ENCODE peak calls at places on chromosomes 2 and 18, in nine cellular contexts. One of them, this sample, is unnamed.

GRCh38 chr2:189444322-189444721 is 3.0 kb downstream of the WDR75 start:
- DNase-seq in NCI-H1092 treated with DMSO at 0.1 percent for 48 hours: no peak
- DNase-seq in cardiac septum: no peak
- DNase-seq in EL: peak
- DNase-seq in SK-N-SH: no peak
- DNase-seq in NCI-H82: no peak
- DNase-seq in NCI-H2171 treated with DMSO at 0.1 percent for 48 hours: no peak
- DNase-seq in AG09319: no peak
- DNase-seq in ELR: peak
- DNase-seq in this sample: no peak

GRCh38 chr18:74241426-74241825 is 50.3 kb downstream of the CYB5A start:
- DNase-seq in NCI-H1092 treated with DMSO at 0.1 percent for 48 hours: no peak
- DNase-seq in ELR: no peak
- DNase-seq in EL: no peak
- DNase-seq in NCI-H2171 treated with DMSO at 0.1 percent for 48 hours: no peak
- DNase-seq in cardiac septum: no peak
- DNase-seq in NCI-H82: no peak
- DNase-seq in AG09319: no peak
- DNase-seq in SK-N-SH: no peak
- DNase-seq in this sample: no peak

GRCh38 chr18:31977270-31977872 is 34.4 kb upstream of the TRAPPC8 start:
- DNase-seq in NCI-H1092 treated with DMSO at 0.1 percent for 48 hours: peak
- DNase-seq in AG09319: peak
- DNase-seq in ELR: peak
- DNase-seq in EL: peak
- DNase-seq in NCI-H2171 treated with DMSO at 0.1 percent for 48 hours: peak
- DNase-seq in cardiac septum: no peak
- DNase-seq in SK-N-SH: peak
- DNase-seq in NCI-H82: peak
- DNase-seq in this sample: no peak

GRCh38 chr2:25497862-25498407 is 156.2 kb upstream of the DNMT3A start:
- DNase-seq in AG09319: no peak
- DNase-seq in ELR: no peak
- DNase-seq in EL: no peak
- DNase-seq in NCI-H2171 treated with DMSO at 0.1 percent for 48 hours: no peak
- DNase-seq in NCI-H1092 treated with DMSO at 0.1 percent for 48 hours: no peak
- DNase-seq in NCI-H82: no peak
- DNase-seq in cardiac septum: no peak
- DNase-seq in SK-N-SH: no peak
- DNase-seq in this sample: no peak

GRCh38 chr2:11330457-11331142 is 13.8 kb downstream of the ROCK2 start:
- DNase-seq in AG09319: no peak
- DNase-seq in ELR: peak
- DNase-seq in NCI-H82: no peak
- DNase-seq in NCI-H1092 treated with DMSO at 0.1 percent for 48 hours: no peak
- DNase-seq in SK-N-SH: no peak
- DNase-seq in cardiac septum: no peak
- DNase-seq in NCI-H2171 treated with DMSO at 0.1 percent for 48 hours: no peak
- DNase-seq in EL: peak
- DNase-seq in this sample: no peak

GRCh38 chr18:48937869-48938750 is 12.7 kb downstream of the SMAD7 start:
- DNase-seq in SK-N-SH: no peak
- DNase-seq in AG09319: no peak
- DNase-seq in cardiac septum: no peak
- DNase-seq in NCI-H2171 treated with DMSO at 0.1 percent for 48 hours: no peak
- DNase-seq in NCI-H82: no peak
- DNase-seq in EL: no peak
- DNase-seq in ELR: no peak
- DNase-seq in NCI-H1092 treated with DMSO at 0.1 percent for 48 hours: no peak
- DNase-seq in this sample: no peak

GRCh38 chr2:98234763-98235162 is 111.5 kb upstream of the CNGA3 start:
- DNase-seq in ELR: no peak
- DNase-seq in NCI-H82: no peak
- DNase-seq in cardiac septum: no peak
- DNase-seq in EL: no peak
- DNase-seq in AG09319: no peak
- DNase-seq in SK-N-SH: peak
- DNase-seq in NCI-H2171 treated with DMSO at 0.1 percent for 48 hours: no peak
- DNase-seq in NCI-H1092 treated with DMSO at 0.1 percent for 48 hours: no peak
- DNase-seq in this sample: no peak

GRCh38 chr18:23585007-23585871 is 1.1 kb downstream of the NPC1 start:
- DNase-seq in NCI-H2171 treated with DMSO at 0.1 percent for 48 hours: peak
- DNase-seq in NCI-H1092 treated with DMSO at 0.1 percent for 48 hours: no peak
- DNase-seq in ELR: peak
- DNase-seq in SK-N-SH: peak
- DNase-seq in NCI-H82: peak
- DNase-seq in EL: peak
- DNase-seq in cardiac septum: no peak
- DNase-seq in AG09319: no peak
- DNase-seq in this sample: no peak

GRCh38 chr2:187698374-187699110 is 144.3 kb upstream of the TFPI start:
- DNase-seq in SK-N-SH: no peak
- DNase-seq in cardiac septum: no peak
- DNase-seq in ELR: no peak
- DNase-seq in NCI-H82: no peak
- DNase-seq in EL: no peak
- DNase-seq in NCI-H2171 treated with DMSO at 0.1 percent for 48 hours: no peak
- DNase-seq in AG09319: no peak
- DNase-seq in NCI-H1092 treated with DMSO at 0.1 percent for 48 hours: no peak
- DNase-seq in this sample: no peak

GRCh38 chr18:68822926-68823325 is 25.0 kb downstream of the CCDC102B start:
- DNase-seq in cardiac septum: no peak
- DNase-seq in NCI-H82: no peak
- DNase-seq in NCI-H2171 treated with DMSO at 0.1 percent for 48 hours: no peak
- DNase-seq in SK-N-SH: no peak
- DNase-seq in AG09319: no peak
- DNase-seq in EL: no peak
- DNase-seq in NCI-H1092 treated with DMSO at 0.1 percent for 48 hours: no peak
- DNase-seq in ELR: no peak
- DNase-seq in this sample: no peak

GRCh38 chr2:231464576-231465540 is 574 bp upstream of the NCL start:
- DNase-seq in EL: no peak
- DNase-seq in NCI-H82: peak
- DNase-seq in AG09319: no peak
- DNase-seq in SK-N-SH: peak
- DNase-seq in ELR: peak
- DNase-seq in NCI-H2171 treated with DMSO at 0.1 percent for 48 hours: peak
- DNase-seq in cardiac septum: peak
- DNase-seq in NCI-H1092 treated with DMSO at 0.1 percent for 48 hours: peak
- DNase-seq in this sample: no peak

GRCh38 chr2:67564626-67565025 is 167.5 kb downstream of the ETAA1 start:
- DNase-seq in NCI-H82: no peak
- DNase-seq in NCI-H1092 treated with DMSO at 0.1 percent for 48 hours: no peak
- DNase-seq in cardiac septum: no peak
- DNase-seq in ELR: no peak
- DNase-seq in AG09319: no peak
- DNase-seq in NCI-H2171 treated with DMSO at 0.1 percent for 48 hours: no peak
- DNase-seq in SK-N-SH: no peak
- DNase-seq in EL: no peak
- DNase-seq in this sample: no peak

GRCh38 chr2:46388873-46389272 is 90.5 kb upstream of the TMEM247 start:
- DNase-seq in NCI-H2171 treated with DMSO at 0.1 percent for 48 hours: no peak
- DNase-seq in AG09319: no peak
- DNase-seq in NCI-H1092 treated with DMSO at 0.1 percent for 48 hours: no peak
- DNase-seq in ELR: no peak
- DNase-seq in SK-N-SH: no peak
- DNase-seq in NCI-H82: no peak
- DNase-seq in EL: no peak
- DNase-seq in cardiac septum: peak
- DNase-seq in this sample: no peak

GRCh38 chr2:62785216-62785615 is 79.7 kb downstream of the EHBP1 start:
- DNase-seq in ELR: peak
- DNase-seq in cardiac septum: no peak
- DNase-seq in EL: peak
- DNase-seq in NCI-H1092 treated with DMSO at 0.1 percent for 48 hours: no peak
- DNase-seq in NCI-H2171 treated with DMSO at 0.1 percent for 48 hours: no peak
- DNase-seq in NCI-H82: no peak
- DNase-seq in SK-N-SH: no peak
- DNase-seq in AG09319: no peak
- DNase-seq in this sample: no peak

GRCh38 chr2:44362207-44363015 is 664 bp downstream of the CAMKMT start:
- DNase-seq in NCI-H1092 treated with DMSO at 0.1 percent for 48 hours: peak
- DNase-seq in SK-N-SH: peak
- DNase-seq in NCI-H82: peak
- DNase-seq in EL: peak
- DNase-seq in cardiac septum: no peak
- DNase-seq in ELR: peak
- DNase-seq in NCI-H2171 treated with DMSO at 0.1 percent for 48 hours: peak
- DNase-seq in AG09319: no peak
- DNase-seq in this sample: no peak

GRCh38 chr2:99512081-99512480 is 22.3 kb upstream of the REV1 start:
- DNase-seq in NCI-H82: no peak
- DNase-seq in NCI-H2171 treated with DMSO at 0.1 percent for 48 hours: no peak
- DNase-seq in SK-N-SH: no peak
- DNase-seq in EL: no peak
- DNase-seq in cardiac septum: no peak
- DNase-seq in NCI-H1092 treated with DMSO at 0.1 percent for 48 hours: peak
- DNase-seq in ELR: no peak
- DNase-seq in AG09319: no peak
- DNase-seq in this sample: no peak

GRCh38 chr2:60439219-60439974 is 114.1 kb downstream of the BCL11A start:
- DNase-seq in NCI-H2171 treated with DMSO at 0.1 percent for 48 hours: no peak
- DNase-seq in cardiac septum: peak
- DNase-seq in AG09319: no peak
- DNase-seq in NCI-H1092 treated with DMSO at 0.1 percent for 48 hours: no peak
- DNase-seq in NCI-H82: peak
- DNase-seq in EL: no peak
- DNase-seq in SK-N-SH: peak
- DNase-seq in ELR: no peak
- DNase-seq in this sample: peak

GRCh38 chr2:221569342-221570278 is 2.5 kb downstream of the EPHA4 start:
- DNase-seq in NCI-H1092 treated with DMSO at 0.1 percent for 48 hours: peak
- DNase-seq in SK-N-SH: no peak
- DNase-seq in NCI-H2171 treated with DMSO at 0.1 percent for 48 hours: no peak
- DNase-seq in AG09319: no peak
- DNase-seq in cardiac septum: no peak
- DNase-seq in ELR: no peak
- DNase-seq in EL: no peak
- DNase-seq in NCI-H82: peak
- DNase-seq in this sample: no peak

GRCh38 chr2:1671916-1672315 is 72.4 kb downstream of the PXDN start:
- DNase-seq in cardiac septum: no peak
- DNase-seq in EL: no peak
- DNase-seq in SK-N-SH: no peak
- DNase-seq in NCI-H82: no peak
- DNase-seq in NCI-H2171 treated with DMSO at 0.1 percent for 48 hours: no peak
- DNase-seq in NCI-H1092 treated with DMSO at 0.1 percent for 48 hours: no peak
- DNase-seq in AG09319: no peak
- DNase-seq in ELR: no peak
- DNase-seq in this sample: no peak

GRCh38 chr2:130813722-130814121 is 23.0 kb upstream of the ARHGEF4 start:
- DNase-seq in ELR: no peak
- DNase-seq in AG09319: no peak
- DNase-seq in SK-N-SH: no peak
- DNase-seq in NCI-H2171 treated with DMSO at 0.1 percent for 48 hours: no peak
- DNase-seq in NCI-H1092 treated with DMSO at 0.1 percent for 48 hours: no peak
- DNase-seq in NCI-H82: no peak
- DNase-seq in EL: no peak
- DNase-seq in cardiac septum: no peak
- DNase-seq in this sample: no peak

GRCh38 chr2:20667151-20667530 is 197 bp downstream of the GDF7 start:
- DNase-seq in NCI-H2171 treated with DMSO at 0.1 percent for 48 hours: no peak
- DNase-seq in cardiac septum: no peak
- DNase-seq in EL: no peak
- DNase-seq in SK-N-SH: peak
- DNase-seq in NCI-H1092 treated with DMSO at 0.1 percent for 48 hours: no peak
- DNase-seq in NCI-H82: no peak
- DNase-seq in ELR: peak
- DNase-seq in AG09319: no peak
- DNase-seq in this sample: no peak

GRCh38 chr2:8197101-8197500 is 484.8 kb upstream of the ID2 start:
- DNase-seq in NCI-H82: no peak
- DNase-seq in ELR: peak
- DNase-seq in SK-N-SH: no peak
- DNase-seq in AG09319: no peak
- DNase-seq in EL: peak
- DNase-seq in NCI-H1092 treated with DMSO at 0.1 percent for 48 hours: no peak
- DNase-seq in NCI-H2171 treated with DMSO at 0.1 percent for 48 hours: no peak
- DNase-seq in cardiac septum: no peak
- DNase-seq in this sample: no peak

GRCh38 chr2:38794235-38794946 is 16.4 kb downstream of the GEMIN6 start:
- DNase-seq in ELR: no peak
- DNase-seq in SK-N-SH: no peak
- DNase-seq in NCI-H2171 treated with DMSO at 0.1 percent for 48 hours: no peak
- DNase-seq in NCI-H1092 treated with DMSO at 0.1 percent for 48 hours: no peak
- DNase-seq in NCI-H82: no peak
- DNase-seq in cardiac septum: no peak
- DNase-seq in AG09319: no peak
- DNase-seq in EL: no peak
- DNase-seq in this sample: no peak

GRCh38 chr2:45578056-45578843 is 32.8 kb downstream of the SRBD1 start:
- DNase-seq in NCI-H2171 treated with DMSO at 0.1 percent for 48 hours: no peak
- DNase-seq in cardiac septum: no peak
- DNase-seq in EL: peak
- DNase-seq in ELR: peak
- DNase-seq in SK-N-SH: peak
- DNase-seq in AG09319: no peak
- DNase-seq in NCI-H82: peak
- DNase-seq in NCI-H1092 treated with DMSO at 0.1 percent for 48 hours: no peak
- DNase-seq in this sample: peak

GRCh38 chr2:152413228-152414030 is 78.5 kb downstream of the FMNL2 start:
- DNase-seq in NCI-H1092 treated with DMSO at 0.1 percent for 48 hours: no peak
- DNase-seq in EL: no peak
- DNase-seq in ELR: no peak
- DNase-seq in AG09319: no peak
- DNase-seq in SK-N-SH: no peak
- DNase-seq in NCI-H82: no peak
- DNase-seq in NCI-H2171 treated with DMSO at 0.1 percent for 48 hours: no peak
- DNase-seq in cardiac septum: no peak
- DNase-seq in this sample: no peak

GRCh38 chr18:48007955-48008701 is 77.7 kb upstream of the SMAD2 start:
- DNase-seq in AG09319: no peak
- DNase-seq in NCI-H1092 treated with DMSO at 0.1 percent for 48 hours: peak
- DNase-seq in EL: peak
- DNase-seq in ELR: peak
- DNase-seq in cardiac septum: no peak
- DNase-seq in SK-N-SH: peak
- DNase-seq in NCI-H2171 treated with DMSO at 0.1 percent for 48 hours: peak
- DNase-seq in NCI-H82: peak
- DNase-seq in this sample: no peak

GRCh38 chr2:241029599-241030332 is 31.3 kb downstream of the SNED1 start:
- DNase-seq in EL: no peak
- DNase-seq in NCI-H1092 treated with DMSO at 0.1 percent for 48 hours: no peak
- DNase-seq in cardiac septum: peak
- DNase-seq in NCI-H2171 treated with DMSO at 0.1 percent for 48 hours: no peak
- DNase-seq in AG09319: no peak
- DNase-seq in ELR: no peak
- DNase-seq in SK-N-SH: no peak
- DNase-seq in NCI-H82: no peak
- DNase-seq in this sample: no peak

GRCh38 chr2:175030380-175031271 is 25.4 kb upstream of the CHN1 start:
- DNase-seq in NCI-H82: peak
- DNase-seq in NCI-H1092 treated with DMSO at 0.1 percent for 48 hours: peak
- DNase-seq in cardiac septum: no peak
- DNase-seq in EL: peak
- DNase-seq in AG09319: no peak
- DNase-seq in NCI-H2171 treated with DMSO at 0.1 percent for 48 hours: peak
- DNase-seq in SK-N-SH: peak
- DNase-seq in ELR: peak
- DNase-seq in this sample: peak

GRCh38 chr2:158337018-158337417 is 119.5 kb downstream of the CCDC148 start:
- DNase-seq in ELR: no peak
- DNase-seq in cardiac septum: no peak
- DNase-seq in EL: no peak
- DNase-seq in NCI-H82: peak
- DNase-seq in SK-N-SH: no peak
- DNase-seq in NCI-H2171 treated with DMSO at 0.1 percent for 48 hours: no peak
- DNase-seq in AG09319: no peak
- DNase-seq in NCI-H1092 treated with DMSO at 0.1 percent for 48 hours: no peak
- DNase-seq in this sample: no peak

GRCh38 chr2:66929632-66930385 is 467.3 kb upstream of the ETAA1 start:
- DNase-seq in NCI-H82: no peak
- DNase-seq in NCI-H1092 treated with DMSO at 0.1 percent for 48 hours: no peak
- DNase-seq in cardiac septum: no peak
- DNase-seq in ELR: peak
- DNase-seq in NCI-H2171 treated with DMSO at 0.1 percent for 48 hours: no peak
- DNase-seq in AG09319: peak
- DNase-seq in EL: peak
- DNase-seq in SK-N-SH: no peak
- DNase-seq in this sample: no peak

GRCh38 chr18:65091737-65092329 is 659.0 kb upstream of the CDH7 start:
- DNase-seq in SK-N-SH: peak
- DNase-seq in cardiac septum: no peak
- DNase-seq in NCI-H2171 treated with DMSO at 0.1 percent for 48 hours: peak
- DNase-seq in NCI-H1092 treated with DMSO at 0.1 percent for 48 hours: peak
- DNase-seq in NCI-H82: peak
- DNase-seq in AG09319: no peak
- DNase-seq in ELR: peak
- DNase-seq in EL: no peak
- DNase-seq in this sample: peak

This sample was measured in Panc1.